ENCODE peak calls at places on chromosomes 1 and 21, in five cellular contexts. E, W, Z, Y and U are unnamed samples.

GRCh38 chr1:226695335-226695900 is 43.7 kb downstream of the ITPKB start:
- DNase-seq in E (no peak), W (no peak), Z (no peak), Y (no peak), U (no peak)

GRCh38 chr21:28196981-28197380 is 795.7 kb downstream of the LTN1 start:
- DNase-seq in E (no peak), W (no peak), Z (no peak), Y (no peak), U (no peak)

GRCh38 chr1:206022766-206023165 is 929 bp downstream of the CTSE start:
- DNase-seq in E (no peak), W (no peak), Z (no peak), Y (no peak), U (no peak)

GRCh38 chr1:171486048-171486519 is 754 bp downstream of the PRRC2C start:
- DNase-seq in E (peak), W (peak), Z (peak), Y (peak), U (peak)

GRCh38 chr1:167276969-167277368 is 56.3 kb downstream of the POU2F1 start:
- DNase-seq in E (no peak), W (no peak), Z (no peak), Y (no peak), U (no peak)

GRCh38 chr1:84724128-84724860 is 34.0 kb upstream of the SSX2IP start:
- DNase-seq in E (no peak), W (no peak), Z (no peak), Y (no peak), U (no peak)

GRCh38 chr1:111649648-111650047 is 30.1 kb downstream of the RAP1A start:
- DNase-seq in E (peak), W (no peak), Z (no peak), Y (no peak), U (no peak)

GRCh38 chr1:85583355-85584263 is 3.0 kb downstream of the CCN1 start:
- DNase-seq in E (no peak), W (no peak), Z (no peak), Y (no peak), U (no peak)

GRCh38 chr1:71463144-71463543 is 382.3 kb upstream of the ZRANB2 start:
- DNase-seq in E (no peak), W (no peak), Z (peak), Y (peak), U (peak)

GRCh38 chr1:243345205-243345604 is 89.4 kb downstream of the SDCCAG8 start:
- DNase-seq in E (no peak), W (no peak), Z (no peak), Y (peak), U (no peak)

GRCh38 chr1:60569189-60569588 is 495.6 kb upstream of the C1orf87 start:
- DNase-seq in E (peak), W (no peak), Z (no peak), Y (no peak), U (no peak)

GRCh38 chr1:246067432-246068021 is 439.6 kb downstream of the SMYD3 start:
- DNase-seq in E (no peak), W (no peak), Z (no peak), Y (peak), U (no peak)

GRCh38 chr1:19163261-19163660 is 46.8 kb downstream of the UBR4 start:
- DNase-seq in E (no peak), W (no peak), Z (peak), Y (peak), U (peak)

GRCh38 chr1:31626451-31627202 is 9.1 kb downstream of the HCRTR1 start:
- DNase-seq in E (peak), W (no peak), Z (peak), Y (peak), U (peak)

GRCh38 chr1:31795096-31795675 is 20.6 kb downstream of the SPOCD1 start:
- DNase-seq in E (no peak), W (no peak), Z (no peak), Y (no peak), U (no peak)

GRCh38 chr1:201530741-201531521 is 8.0 kb upstream of the NAV1 start:
- DNase-seq in E (peak), W (peak), Z (peak), Y (peak), U (peak)

GRCh38 chr1:69700770-69701169 is 133.0 kb downstream of the LRRC7 start:
- DNase-seq in E (peak), W (no peak), Z (peak), Y (peak), U (peak)